ENCODE peak calls at places on chromosomes 7 and 10, in nine cellular contexts. One of them, this sample, is unnamed.

GRCh38 chr10:112950714-112951348 is 784 bp downstream of the TCF7L2 start:
- DNase-seq in suprapubic skin: no peak
- DNase-seq in HCT116: no peak
- DNase-seq in K562: peak; percentile 22
- DNase-seq in stomach: no peak
- DNase-seq in transverse colon: peak; percentile 24
- DNase-seq in spleen: peak; percentile 80
- DNase-seq in endothelial cell of umbilical vein: peak; percentile 40
- DNase-seq in sigmoid colon: peak; percentile 74
- DNase-seq in this sample: peak; percentile 13

GRCh38 chr10:122286872-122287271 is 15.8 kb downstream of the BTBD16 start:
- DNase-seq in transverse colon: no peak
- DNase-seq in K562: no peak
- DNase-seq in suprapubic skin: no peak
- DNase-seq in endothelial cell of umbilical vein: no peak
- DNase-seq in spleen: no peak
- DNase-seq in stomach: no peak
- DNase-seq in HCT116: no peak
- DNase-seq in sigmoid colon: peak; percentile 77
- DNase-seq in this sample: no peak

GRCh38 chr7:149670288-149670687 is 103.1 kb downstream of the ZNF467 start:
- DNase-seq in transverse colon: peak; percentile 16
- DNase-seq in K562: no peak
- DNase-seq in stomach: peak; percentile 48
- DNase-seq in HCT116: no peak
- DNase-seq in sigmoid colon: peak; percentile 87
- DNase-seq in endothelial cell of umbilical vein: peak; percentile 55
- DNase-seq in suprapubic skin: no peak
- DNase-seq in spleen: no peak
- DNase-seq in this sample: peak; percentile 53

GRCh38 chr7:24284699-24285506 is 913 bp downstream of the NPY start:
- DNase-seq in suprapubic skin: no peak
- DNase-seq in sigmoid colon: no peak
- DNase-seq in spleen: peak; percentile 70
- DNase-seq in endothelial cell of umbilical vein: no peak
- DNase-seq in transverse colon: no peak
- DNase-seq in HCT116: no peak
- DNase-seq in stomach: no peak
- DNase-seq in K562: no peak
- DNase-seq in this sample: no peak

GRCh38 chr7:114953724-114954123 is 31.8 kb downstream of the MDFIC start:
- DNase-seq in HCT116: no peak
- DNase-seq in transverse colon: no peak
- DNase-seq in suprapubic skin: no peak
- DNase-seq in stomach: no peak
- DNase-seq in sigmoid colon: no peak
- DNase-seq in K562: no peak
- DNase-seq in spleen: no peak
- DNase-seq in endothelial cell of umbilical vein: no peak
- DNase-seq in this sample: no peak

GRCh38 chr10:42864575-42864974 is 82.0 kb downstream of the BMS1 start:
- DNase-seq in spleen: no peak
- DNase-seq in stomach: no peak
- DNase-seq in HCT116: peak; percentile 22
- DNase-seq in transverse colon: peak; percentile 14
- DNase-seq in sigmoid colon: no peak
- DNase-seq in K562: no peak
- DNase-seq in suprapubic skin: no peak
- DNase-seq in endothelial cell of umbilical vein: no peak
- DNase-seq in this sample: no peak

GRCh38 chr7:121138262-121138933 is 149.9 kb downstream of the CPED1 start:
- DNase-seq in stomach: no peak
- DNase-seq in suprapubic skin: no peak
- DNase-seq in sigmoid colon: no peak
- DNase-seq in K562: no peak
- DNase-seq in transverse colon: peak; percentile 14
- DNase-seq in HCT116: no peak
- DNase-seq in endothelial cell of umbilical vein: no peak
- DNase-seq in spleen: no peak
- DNase-seq in this sample: peak; percentile 30

GRCh38 chr10:13271552-13272163 is 28.2 kb downstream of the PHYH start:
- DNase-seq in suprapubic skin: no peak
- DNase-seq in endothelial cell of umbilical vein: peak; percentile 14
- DNase-seq in sigmoid colon: no peak
- DNase-seq in spleen: peak; percentile 79
- DNase-seq in K562: peak; percentile 81
- DNase-seq in stomach: peak; percentile 50
- DNase-seq in HCT116: peak; percentile 32
- DNase-seq in transverse colon: peak; percentile 66
- DNase-seq in this sample: no peak

GRCh38 chr7:26850193-26850651 is 14.2 kb downstream of the SKAP2 start:
- DNase-seq in sigmoid colon: no peak
- DNase-seq in endothelial cell of umbilical vein: no peak
- DNase-seq in suprapubic skin: no peak
- DNase-seq in stomach: no peak
- DNase-seq in K562: peak; percentile 8
- DNase-seq in HCT116: no peak
- DNase-seq in spleen: no peak
- DNase-seq in transverse colon: no peak
- DNase-seq in this sample: no peak

GRCh38 chr7:137606061-137606674 is 240.6 kb downstream of the DGKI start:
- DNase-seq in K562: peak; percentile 32
- DNase-seq in HCT116: peak; percentile 35
- DNase-seq in transverse colon: no peak
- DNase-seq in endothelial cell of umbilical vein: peak; percentile 62
- DNase-seq in suprapubic skin: no peak
- DNase-seq in spleen: no peak
- DNase-seq in sigmoid colon: no peak
- DNase-seq in stomach: no peak
- DNase-seq in this sample: no peak

GRCh38 chr10:92222603-92223275 is 68.1 kb downstream of the CPEB3 start:
- DNase-seq in stomach: no peak
- DNase-seq in endothelial cell of umbilical vein: peak; percentile 34
- DNase-seq in HCT116: peak; percentile 64
- DNase-seq in K562: no peak
- DNase-seq in transverse colon: no peak
- DNase-seq in spleen: no peak
- DNase-seq in sigmoid colon: no peak
- DNase-seq in suprapubic skin: no peak
- DNase-seq in this sample: no peak

GRCh38 chr7:81366546-81366945 is 403.3 kb downstream of the HGF start:
- DNase-seq in endothelial cell of umbilical vein: no peak
- DNase-seq in K562: no peak
- DNase-seq in suprapubic skin: no peak
- DNase-seq in stomach: no peak
- DNase-seq in HCT116: no peak
- DNase-seq in transverse colon: no peak
- DNase-seq in spleen: no peak
- DNase-seq in sigmoid colon: no peak
- DNase-seq in this sample: no peak

GRCh38 chr7:116142374-116142773 is 68.0 kb upstream of the TES start:
- DNase-seq in transverse colon: no peak
- DNase-seq in endothelial cell of umbilical vein: no peak
- DNase-seq in sigmoid colon: no peak
- DNase-seq in stomach: no peak
- DNase-seq in HCT116: no peak
- DNase-seq in spleen: no peak
- DNase-seq in suprapubic skin: no peak
- DNase-seq in K562: no peak
- DNase-seq in this sample: no peak

GRCh38 chr10:10942441-10942840 is 75.2 kb upstream of the CELF2 start:
- DNase-seq in stomach: no peak
- DNase-seq in HCT116: no peak
- DNase-seq in suprapubic skin: no peak
- DNase-seq in K562: no peak
- DNase-seq in endothelial cell of umbilical vein: no peak
- DNase-seq in sigmoid colon: no peak
- DNase-seq in transverse colon: no peak
- DNase-seq in spleen: no peak
- DNase-seq in this sample: no peak

GRCh38 chr10:43222296-43222695 is 44.6 kb downstream of the RASGEF1A start:
- DNase-seq in K562: no peak
- DNase-seq in stomach: no peak
- DNase-seq in HCT116: no peak
- DNase-seq in suprapubic skin: no peak
- DNase-seq in transverse colon: no peak
- DNase-seq in endothelial cell of umbilical vein: no peak
- DNase-seq in sigmoid colon: peak; percentile 36
- DNase-seq in spleen: peak; percentile 35
- DNase-seq in this sample: no peak

GRCh38 chr7:4136501-4137110 is 545.5 kb upstream of the FOXK1 start:
- DNase-seq in stomach: no peak
- DNase-seq in transverse colon: no peak
- DNase-seq in K562: no peak
- DNase-seq in spleen: peak; percentile 56
- DNase-seq in sigmoid colon: peak; percentile 53
- DNase-seq in suprapubic skin: no peak
- DNase-seq in HCT116: no peak
- DNase-seq in endothelial cell of umbilical vein: no peak
- DNase-seq in this sample: no peak

GRCh38 chr10:133260895-133261725 is 15.6 kb downstream of the ADAM8 start:
- DNase-seq in HCT116: no peak
- DNase-seq in transverse colon: peak; percentile 71
- DNase-seq in endothelial cell of umbilical vein: no peak
- DNase-seq in suprapubic skin: no peak
- DNase-seq in K562: peak; percentile 61
- DNase-seq in spleen: peak; percentile 95
- DNase-seq in sigmoid colon: peak; percentile 82
- DNase-seq in stomach: peak; percentile 57
- DNase-seq in this sample: peak; percentile 29

DNA sequence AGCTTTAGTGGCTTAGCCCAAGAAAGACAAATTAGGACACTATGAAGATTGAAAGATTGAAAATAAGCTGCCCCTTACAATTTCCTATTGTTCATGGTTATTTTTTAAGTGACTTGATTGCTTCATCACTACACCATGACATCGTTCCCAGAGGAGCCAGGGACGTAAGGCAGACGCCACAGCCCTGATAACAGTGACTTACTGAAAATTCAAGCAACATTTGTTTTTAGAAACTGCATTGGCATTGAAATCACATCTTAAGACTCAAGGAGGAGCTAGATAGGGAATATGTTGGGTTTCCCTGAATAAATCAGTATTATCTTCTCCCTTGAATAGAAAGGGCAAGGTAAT is 38.7 kb upstream of the ANK3 start:
- DNase-seq in endothelial cell of umbilical vein: no peak
- DNase-seq in HCT116: no peak
- DNase-seq in stomach: no peak
- DNase-seq in sigmoid colon: no peak
- DNase-seq in K562: no peak
- DNase-seq in spleen: no peak
- DNase-seq in suprapubic skin: no peak
- DNase-seq in transverse colon: no peak
- DNase-seq in this sample: no peak
- TF ChIP-seq POLR2A in endothelial cell of umbilical vein: no peak
- TF ChIP-seq POLR2A in HCT116: no peak
- TF ChIP-seq POLR2A in stomach: no peak
- TF ChIP-seq POLR2A in sigmoid colon: no peak
- TF ChIP-seq POLR2A in K562: no peak
- TF ChIP-seq POLR2A in spleen: no peak
- TF ChIP-seq POLR2A in suprapubic skin: no peak
- TF ChIP-seq POLR2A in transverse colon: no peak
- TF ChIP-seq POLR2A in this sample: no peak

DNA sequence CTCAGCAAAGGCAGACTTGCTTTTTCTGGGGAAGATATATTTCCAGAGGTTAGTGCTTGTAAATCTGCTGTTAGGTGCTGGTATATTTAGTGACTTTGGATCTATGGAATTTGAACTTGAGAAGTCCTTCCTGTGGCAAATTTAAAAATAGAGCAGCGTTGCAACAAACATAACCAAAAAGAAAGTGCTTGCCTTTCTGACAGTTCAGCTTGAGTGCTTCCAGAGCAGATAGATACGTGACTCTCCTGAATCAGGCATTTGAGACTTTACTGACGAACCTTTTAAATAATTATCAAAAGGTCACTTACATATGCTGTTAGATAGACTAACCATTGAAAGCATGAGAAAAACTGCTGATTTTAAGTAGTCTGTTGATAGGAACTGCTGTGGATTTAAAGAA is 387.5 kb upstream of the LRRTM3 start:
- DNase-seq in stomach: no peak
- DNase-seq in endothelial cell of umbilical vein: no peak
- DNase-seq in K562: no peak
- DNase-seq in transverse colon: no peak
- DNase-seq in sigmoid colon: no peak
- DNase-seq in spleen: no peak
- DNase-seq in suprapubic skin: no peak
- DNase-seq in HCT116: no peak
- DNase-seq in this sample: no peak
- H3K27ac ChIP-seq in stomach: no peak overlapping the region
- H3K27ac ChIP-seq in endothelial cell of umbilical vein: no peak overlapping the region
- H3K27ac ChIP-seq in K562: no peak overlapping the region
- H3K27ac ChIP-seq in transverse colon: no peak overlapping the region
- H3K27ac ChIP-seq in sigmoid colon: no peak overlapping the region
- H3K27ac ChIP-seq in spleen: no peak overlapping the region
- H3K27ac ChIP-seq in suprapubic skin: no peak overlapping the region
- H3K27ac ChIP-seq in HCT116: no peak overlapping the region
- H3K27ac ChIP-seq in this sample: no peak overlapping the region

GRCh38 chr10:35364808-35365207 is 28.5 kb downstream of the CCNY start:
- DNase-seq in suprapubic skin: no peak
- DNase-seq in HCT116: no peak
- DNase-seq in sigmoid colon: no peak
- DNase-seq in endothelial cell of umbilical vein: no peak
- DNase-seq in K562: no peak
- DNase-seq in stomach: no peak
- DNase-seq in transverse colon: no peak
- DNase-seq in spleen: no peak
- DNase-seq in this sample: no peak
- TF ChIP-seq POLR2AphosphoS5 in suprapubic skin: no peak
- TF ChIP-seq POLR2AphosphoS5 in HCT116: no peak
- TF ChIP-seq POLR2AphosphoS5 in sigmoid colon: no peak
- TF ChIP-seq POLR2AphosphoS5 in endothelial cell of umbilical vein: no peak
- TF ChIP-seq POLR2AphosphoS5 in K562: no peak
- TF ChIP-seq POLR2AphosphoS5 in stomach: no peak
- TF ChIP-seq POLR2AphosphoS5 in transverse colon: peak; percentile 43
- TF ChIP-seq POLR2AphosphoS5 in spleen: no peak
- TF ChIP-seq POLR2AphosphoS5 in this sample: no peak

DNA sequence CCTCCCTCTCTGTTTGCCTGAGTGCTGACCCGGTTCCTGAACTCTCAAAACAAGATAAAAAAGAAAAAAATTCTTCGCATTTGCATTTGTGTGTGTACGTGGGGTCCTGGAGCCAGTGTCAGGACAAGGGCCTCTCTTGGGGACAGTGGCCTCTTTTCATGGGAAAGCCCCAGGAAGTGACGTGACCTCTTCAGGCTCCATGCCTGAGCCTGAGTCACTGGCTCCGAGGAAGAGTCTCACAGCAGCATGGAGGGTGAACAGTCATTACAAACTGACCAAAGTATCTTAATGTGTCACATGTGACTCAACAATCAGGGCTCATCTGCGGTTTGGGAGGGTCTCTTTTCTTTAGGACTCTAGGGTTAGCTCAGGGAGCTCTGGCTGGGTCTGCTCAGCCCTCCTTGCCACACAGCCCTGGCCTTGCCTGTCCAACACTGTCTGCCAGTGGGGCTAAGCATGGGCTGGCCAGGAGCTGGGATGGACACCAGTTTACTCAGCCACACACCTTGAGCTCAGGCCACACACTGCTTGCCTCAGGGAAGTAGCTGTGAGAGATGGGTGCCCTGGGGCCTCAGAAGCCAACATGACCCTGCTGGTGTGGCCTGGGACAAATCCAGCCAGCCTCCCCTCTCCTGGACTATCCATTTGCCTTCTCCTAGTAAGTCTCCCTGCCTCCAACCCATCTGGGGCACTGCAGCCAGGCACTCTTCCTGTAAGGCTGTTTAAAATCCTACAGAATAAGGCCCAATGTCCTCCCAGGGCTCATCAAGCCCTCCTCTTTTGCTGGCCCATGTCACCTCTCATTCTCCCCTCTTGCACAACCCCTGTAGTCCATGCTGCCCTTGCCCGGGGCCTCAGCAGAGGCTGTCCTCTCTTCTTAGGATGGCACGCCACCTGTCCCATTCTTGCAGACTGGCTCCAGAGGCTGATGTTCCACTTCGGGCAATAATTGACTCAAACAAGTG is 10.5 kb downstream of the TMEM273 start:
- DNase-seq in endothelial cell of umbilical vein: peak; percentile 66
- DNase-seq in sigmoid colon: no peak
- DNase-seq in HCT116: peak; percentile 27
- DNase-seq in spleen: no peak
- DNase-seq in suprapubic skin: peak; percentile 72
- DNase-seq in K562: peak; percentile 53
- DNase-seq in transverse colon: peak; percentile 24
- DNase-seq in stomach: no peak
- DNase-seq in this sample: no peak
- TF ChIP-seq POLR2A in endothelial cell of umbilical vein: no peak
- TF ChIP-seq POLR2A in sigmoid colon: no peak
- TF ChIP-seq POLR2A in HCT116: no peak
- TF ChIP-seq POLR2A in spleen: no peak
- TF ChIP-seq POLR2A in suprapubic skin: no peak
- TF ChIP-seq POLR2A in K562: peak; percentile 32
- TF ChIP-seq POLR2A in transverse colon: no peak
- TF ChIP-seq POLR2A in stomach: no peak
- TF ChIP-seq POLR2A in this sample: no peak

This sample was measured in prostate gland.